ENCODE peak calls at places on chromosomes 2 and 18, in seven cellular contexts. One of them, this sample, is unnamed.

GRCh38 chr2:148900350-148900749 is 25.3 kb downstream of the KIF5C start:
- DNase-seq in psoas muscle: no peak
- DNase-seq in WERI-Rb-1: no peak
- DNase-seq in DND-41: no peak
- DNase-seq in tibial artery: no peak
- DNase-seq in astrocyte: no peak
- DNase-seq in HL-60: no peak
- DNase-seq in this sample: no peak

GRCh38 chr18:79030680-79031079 is 38.5 kb upstream of the ATP9B start:
- DNase-seq in astrocyte: no peak
- DNase-seq in tibial artery: no peak
- DNase-seq in DND-41: no peak
- DNase-seq in WERI-Rb-1: no peak
- DNase-seq in HL-60: no peak
- DNase-seq in psoas muscle: no peak
- DNase-seq in this sample: no peak

GRCh38 chr2:66441651-66442365 is 6.9 kb downstream of the MEIS1 start:
- DNase-seq in astrocyte: no peak
- DNase-seq in HL-60: no peak
- DNase-seq in tibial artery: no peak
- DNase-seq in psoas muscle: no peak
- DNase-seq in DND-41: no peak
- DNase-seq in WERI-Rb-1: no peak
- DNase-seq in this sample: no peak

GRCh38 chr2:207791579-207792243 is 22.0 kb upstream of the FZD5 start:
- DNase-seq in psoas muscle: no peak
- DNase-seq in WERI-Rb-1: no peak
- DNase-seq in DND-41: no peak
- DNase-seq in tibial artery: no peak
- DNase-seq in astrocyte: no peak
- DNase-seq in HL-60: no peak
- DNase-seq in this sample: no peak

GRCh38 chr2:148914463-148914862 is 39.4 kb downstream of the KIF5C start:
- DNase-seq in DND-41: no peak
- DNase-seq in psoas muscle: no peak
- DNase-seq in astrocyte: no peak
- DNase-seq in tibial artery: no peak
- DNase-seq in WERI-Rb-1: no peak
- DNase-seq in HL-60: no peak
- DNase-seq in this sample: no peak

GRCh38 chr2:64354857-64355680 is 98.9 kb upstream of the LGALSL start:
- DNase-seq in DND-41: no peak
- DNase-seq in HL-60: no peak
- DNase-seq in WERI-Rb-1: no peak
- DNase-seq in astrocyte: peak
- DNase-seq in tibial artery: no peak
- DNase-seq in psoas muscle: no peak
- DNase-seq in this sample: no peak

GRCh38 chr2:231905026-231905425 is 21.2 kb downstream of the NPPC start:
- DNase-seq in DND-41: no peak
- DNase-seq in tibial artery: peak
- DNase-seq in WERI-Rb-1: no peak
- DNase-seq in psoas muscle: no peak
- DNase-seq in HL-60: no peak
- DNase-seq in astrocyte: no peak
- DNase-seq in this sample: no peak

GRCh38 chr18:13639196-13639595 is 87.2 kb downstream of the FAM210A start:
- DNase-seq in DND-41: no peak
- DNase-seq in tibial artery: no peak
- DNase-seq in psoas muscle: no peak
- DNase-seq in WERI-Rb-1: no peak
- DNase-seq in HL-60: no peak
- DNase-seq in astrocyte: no peak
- DNase-seq in this sample: no peak

GRCh38 chr2:160409480-160409879 is 84.1 kb downstream of the RBMS1 start:
- DNase-seq in HL-60: no peak
- DNase-seq in WERI-Rb-1: no peak
- DNase-seq in astrocyte: peak
- DNase-seq in tibial artery: no peak
- DNase-seq in psoas muscle: no peak
- DNase-seq in DND-41: no peak
- DNase-seq in this sample: no peak

GRCh38 chr2:143183804-143184463 is 54.7 kb downstream of the ARHGAP15 start:
- DNase-seq in DND-41: no peak
- DNase-seq in HL-60: no peak
- DNase-seq in tibial artery: no peak
- DNase-seq in WERI-Rb-1: no peak
- DNase-seq in astrocyte: no peak
- DNase-seq in psoas muscle: no peak
- DNase-seq in this sample: no peak

GRCh38 chr18:6876646-6877045 is 147.1 kb downstream of the ARHGAP28 start:
- DNase-seq in WERI-Rb-1: no peak
- DNase-seq in DND-41: no peak
- DNase-seq in HL-60: no peak
- DNase-seq in astrocyte: peak
- DNase-seq in tibial artery: no peak
- DNase-seq in psoas muscle: no peak
- DNase-seq in this sample: no peak

GRCh38 chr2:233437439-233437955 is 83.2 kb downstream of the DGKD start:
- DNase-seq in HL-60: no peak
- DNase-seq in psoas muscle: no peak
- DNase-seq in astrocyte: no peak
- DNase-seq in WERI-Rb-1: no peak
- DNase-seq in tibial artery: peak
- DNase-seq in DND-41: no peak
- DNase-seq in this sample: no peak

DNA sequence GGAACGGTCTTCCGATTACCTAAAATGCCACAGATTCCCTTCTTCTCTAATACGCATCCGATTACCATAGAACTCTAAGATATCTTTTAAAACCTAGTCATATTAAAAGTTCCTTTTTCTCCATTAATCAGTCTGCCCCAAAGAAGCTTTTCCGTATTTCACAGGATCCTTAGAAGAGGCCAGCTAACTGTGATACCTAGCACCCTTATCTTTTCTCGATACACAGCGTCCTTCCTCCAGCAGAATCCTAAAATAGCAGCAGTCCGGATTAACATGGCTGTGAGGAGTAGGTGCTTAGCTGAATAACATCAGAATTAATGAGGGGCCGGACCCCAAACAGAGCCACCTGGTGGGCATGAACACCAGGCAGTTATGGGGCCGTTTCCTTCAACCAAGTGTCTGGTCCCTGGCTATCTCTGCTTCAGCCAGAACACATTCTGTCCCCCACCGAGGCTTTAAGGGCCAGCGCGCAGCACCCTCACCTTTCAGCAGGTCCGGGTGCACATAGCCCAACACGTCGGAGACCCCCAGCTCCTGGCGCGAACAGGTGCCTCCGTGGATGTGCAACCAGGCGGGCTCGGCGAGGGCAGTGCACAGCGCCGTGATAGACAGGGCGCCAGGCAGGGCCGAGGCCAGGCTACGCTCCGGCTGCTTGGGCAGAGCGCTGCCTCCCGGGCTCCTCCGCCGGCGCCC is 995 bp downstream of the TMEM127 start:
- DNase-seq in HL-60: peak
- DNase-seq in WERI-Rb-1: peak
- DNase-seq in tibial artery: no peak
- DNase-seq in astrocyte: peak
- DNase-seq in psoas muscle: no peak
- DNase-seq in DND-41: peak
- DNase-seq in this sample: peak
- H3K27ac ChIP-seq in HL-60: peak
- H3K27ac ChIP-seq in WERI-Rb-1: peak
- H3K27ac ChIP-seq in tibial artery: peak
- H3K27ac ChIP-seq in astrocyte: no peak
- H3K27ac ChIP-seq in psoas muscle: peak
- H3K27ac ChIP-seq in DND-41: peak
- H3K27ac ChIP-seq in this sample: peak

GRCh38 chr2:19676770-19677169 is 225.0 kb downstream of the TTC32 start:
- DNase-seq in psoas muscle: no peak
- DNase-seq in HL-60: no peak
- DNase-seq in WERI-Rb-1: peak
- DNase-seq in tibial artery: no peak
- DNase-seq in DND-41: no peak
- DNase-seq in astrocyte: no peak
- DNase-seq in this sample: peak

GRCh38 chr2:19674051-19675002 is 227.5 kb downstream of the TTC32 start:
- DNase-seq in HL-60: no peak
- DNase-seq in astrocyte: no peak
- DNase-seq in WERI-Rb-1: no peak
- DNase-seq in tibial artery: no peak
- DNase-seq in psoas muscle: no peak
- DNase-seq in DND-41: no peak
- DNase-seq in this sample: no peak

GRCh38 chr2:19675003-19675629 is 226.7 kb downstream of the TTC32 start:
- DNase-seq in WERI-Rb-1: no peak
- DNase-seq in tibial artery: no peak
- DNase-seq in psoas muscle: no peak
- DNase-seq in astrocyte: no peak
- DNase-seq in HL-60: no peak
- DNase-seq in DND-41: no peak
- DNase-seq in this sample: no peak

GRCh38 chr2:19677215-19677777 is 224.5 kb downstream of the TTC32 start:
- DNase-seq in tibial artery: no peak
- DNase-seq in HL-60: no peak
- DNase-seq in astrocyte: no peak
- DNase-seq in DND-41: no peak
- DNase-seq in WERI-Rb-1: no peak
- DNase-seq in psoas muscle: no peak
- DNase-seq in this sample: no peak

DNA sequence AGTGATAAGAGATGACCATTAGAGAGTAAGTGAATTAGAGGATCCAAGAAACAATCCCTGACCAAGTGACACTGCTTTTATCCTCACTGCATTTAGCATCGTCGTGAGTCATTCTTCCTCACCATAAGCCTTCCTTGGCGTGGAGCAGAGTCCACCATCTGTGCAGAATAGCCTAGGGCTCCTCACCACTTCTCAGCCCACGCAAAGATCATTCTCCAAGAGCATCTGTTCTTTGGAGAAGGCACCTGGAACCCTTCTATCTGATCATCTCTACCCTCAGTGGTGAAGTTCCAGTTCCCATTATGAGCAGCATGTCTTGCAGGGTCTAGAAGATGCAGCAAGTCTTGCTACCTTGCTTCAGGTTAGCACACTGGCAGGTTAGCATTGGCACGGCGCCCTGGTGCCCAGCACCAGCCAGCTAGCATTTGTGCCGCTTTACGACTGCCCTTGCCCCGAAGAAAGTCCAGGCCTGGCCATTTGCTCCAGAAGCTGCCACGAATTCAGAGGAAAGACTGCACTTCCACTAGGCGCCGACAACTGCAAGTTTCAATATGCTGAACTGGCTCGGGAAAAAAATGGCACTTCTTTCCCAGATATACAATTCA is 225.8 kb downstream of the TTC32 start:
- DNase-seq in psoas muscle: no peak
- DNase-seq in astrocyte: peak
- DNase-seq in DND-41: no peak
- DNase-seq in WERI-Rb-1: no peak
- DNase-seq in HL-60: no peak
- DNase-seq in tibial artery: no peak
- DNase-seq in this sample: no peak
- H3K27ac ChIP-seq in psoas muscle: no peak
- H3K27ac ChIP-seq in astrocyte: no peak
- H3K27ac ChIP-seq in DND-41: no peak
- H3K27ac ChIP-seq in WERI-Rb-1: no peak
- H3K27ac ChIP-seq in HL-60: no peak
- H3K27ac ChIP-seq in tibial artery: no peak
- H3K27ac ChIP-seq in this sample: no peak

GRCh38 chr18:9876523-9876866 is 9.3 kb upstream of the TXNDC2 start:
- DNase-seq in astrocyte: no peak
- DNase-seq in tibial artery: no peak
- DNase-seq in HL-60: no peak
- DNase-seq in WERI-Rb-1: no peak
- DNase-seq in psoas muscle: no peak
- DNase-seq in DND-41: no peak
- DNase-seq in this sample: no peak
- H3K27ac ChIP-seq in astrocyte: peak
- H3K27ac ChIP-seq in tibial artery: peak
- H3K27ac ChIP-seq in HL-60: peak
- H3K27ac ChIP-seq in WERI-Rb-1: no peak
- H3K27ac ChIP-seq in psoas muscle: peak
- H3K27ac ChIP-seq in DND-41: no peak
- H3K27ac ChIP-seq in this sample: no peak

GRCh38 chr2:217798191-217798590 is 204.6 kb downstream of the TNS1 start:
- DNase-seq in psoas muscle: no peak
- DNase-seq in HL-60: no peak
- DNase-seq in DND-41: no peak
- DNase-seq in astrocyte: no peak
- DNase-seq in WERI-Rb-1: no peak
- DNase-seq in tibial artery: no peak
- DNase-seq in this sample: no peak

GRCh38 chr2:217799553-217800432 is 203.0 kb downstream of the TNS1 start:
- DNase-seq in DND-41: no peak
- DNase-seq in WERI-Rb-1: no peak
- DNase-seq in tibial artery: peak
- DNase-seq in psoas muscle: no peak
- DNase-seq in astrocyte: no peak
- DNase-seq in HL-60: no peak
- DNase-seq in this sample: no peak

GRCh38 chr2:217800433-217801114 is 202.2 kb downstream of the TNS1 start:
- DNase-seq in HL-60: no peak
- DNase-seq in astrocyte: no peak
- DNase-seq in tibial artery: peak
- DNase-seq in psoas muscle: no peak
- DNase-seq in DND-41: no peak
- DNase-seq in WERI-Rb-1: no peak
- DNase-seq in this sample: no peak

GRCh38 chr2:217797661-217798069 is 205.1 kb downstream of the TNS1 start:
- DNase-seq in WERI-Rb-1: no peak
- DNase-seq in astrocyte: no peak
- DNase-seq in DND-41: no peak
- DNase-seq in HL-60: no peak
- DNase-seq in psoas muscle: peak
- DNase-seq in tibial artery: peak
- DNase-seq in this sample: no peak

DNA sequence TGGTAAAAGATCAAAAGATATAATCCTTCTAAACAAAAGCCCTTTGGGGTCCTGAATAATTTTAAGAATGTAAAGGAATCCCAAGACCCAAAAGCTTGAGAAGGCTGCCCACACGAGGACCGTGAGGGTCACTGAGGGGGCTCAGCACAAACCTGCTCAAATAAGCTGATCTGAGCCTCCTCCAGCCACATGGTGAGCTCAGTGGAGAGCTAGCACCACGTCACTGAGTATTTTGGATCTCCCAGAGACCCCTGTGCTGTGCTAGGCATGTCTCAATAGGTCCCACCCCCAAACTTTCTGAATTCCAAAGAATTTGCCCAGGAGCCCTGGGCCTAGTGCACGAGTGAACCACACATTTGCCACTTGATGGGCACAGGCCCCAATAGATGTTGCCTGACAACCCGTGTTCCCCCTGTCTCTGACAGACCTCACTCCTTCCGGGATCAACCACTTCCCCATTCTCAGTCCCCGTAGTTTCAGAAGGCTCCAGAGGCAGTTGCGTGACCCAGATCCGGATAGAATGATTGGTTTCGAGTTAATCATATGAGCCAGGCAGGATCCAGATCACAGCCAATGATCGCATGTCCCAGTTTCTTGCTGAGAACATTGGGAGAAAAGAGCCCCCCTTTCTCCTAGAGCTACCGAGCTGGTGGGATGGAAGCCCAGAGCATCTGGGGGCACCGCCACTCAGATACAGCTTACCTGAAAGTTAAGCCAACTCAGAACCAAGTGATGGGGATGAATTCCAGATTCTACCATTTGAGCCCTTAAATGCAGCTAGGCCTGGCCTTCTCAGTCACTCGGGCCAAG is 203.8 kb downstream of the TNS1 start:
- DNase-seq in HL-60: peak
- DNase-seq in psoas muscle: no peak
- DNase-seq in WERI-Rb-1: no peak
- DNase-seq in DND-41: no peak
- DNase-seq in astrocyte: no peak
- DNase-seq in tibial artery: peak
- DNase-seq in this sample: no peak
- H3K27ac ChIP-seq in HL-60: peak
- H3K27ac ChIP-seq in psoas muscle: peak
- H3K27ac ChIP-seq in WERI-Rb-1: no peak
- H3K27ac ChIP-seq in DND-41: no peak
- H3K27ac ChIP-seq in astrocyte: no peak
- H3K27ac ChIP-seq in tibial artery: peak
- H3K27ac ChIP-seq in this sample: no peak

This sample was measured in Karpas-422.